ENCODE peak calls at places on chromosomes 13 and 19, in four cellular contexts. M is left ventricle myocardium inferior, A is tibial artery, T is IMR-90. U is an unnamed sample.

GRCh38 chr13:96632536-96633320 is 361.5 kb downstream of the OXGR1 start:
- DNase-seq in M (no peak), A (no peak), T (no peak), U (no peak)

GRCh38 chr19:40492274-40492673 is 25.5 kb downstream of the SPTBN4 start:
- DNase-seq in M (no peak), A (no peak), T (no peak), U (no peak)

GRCh38 chr19:677201-677600 is 1.0 kb downstream of the FSTL3 start:
- DNase-seq in M (peak; percentile 78), A (peak; percentile 82), T (peak; percentile 79), U (peak; percentile 76)

GRCh38 chr13:80341771-80342271 is 895 bp upstream of the SPRY2 start:
- DNase-seq in M (peak; percentile 66), A (peak; percentile 35), T (peak; percentile 43), U (peak; percentile 48)

GRCh38 chr19:56538761-56539263 is at the start of gene ZFP28:
- DNase-seq in M (peak; percentile 89), A (peak; percentile 73), T (no peak), U (peak; percentile 87)

GRCh38 chr19:41595258-41595889 is 19.4 kb downstream of the CEACAM21 start:
- DNase-seq in M (peak; percentile 23), A (no peak), T (peak; percentile 74), U (no peak)

GRCh38 chr19:18464646-18465045 is 26.7 kb upstream of the ISYNA1 start:
- DNase-seq in M (peak; percentile 83), A (peak; percentile 95), T (peak; percentile 97), U (peak; percentile 81)

GRCh38 chr13:51778407-51778806 is 25.6 kb downstream of the DHRS12 start:
- DNase-seq in M (no peak), A (no peak), T (no peak), U (no peak)

GRCh38 chr13:73462241-73462640 is 403.4 kb downstream of the KLF5 start:
- DNase-seq in M (no peak), A (no peak), T (peak; percentile 6), U (no peak)

GRCh38 chr13:64675256-64675892 is 2554.8 kb downstream of the PCDH9 start:
- DNase-seq in M (no peak), A (no peak), T (peak; percentile 77), U (no peak)

GRCh38 chr19:1455336-1456120 is 5.6 kb downstream of the APC2 start:
- DNase-seq in M (no peak), A (no peak), T (peak; percentile 30), U (no peak)

GRCh38 chr13:26061947-26062346 is 10.1 kb upstream of the SHISA2 start:
- DNase-seq in M (no peak), A (no peak), T (peak; percentile 61), U (no peak)

GRCh38 chr13:67278230-67278629 is 48.1 kb upstream of the PCDH9 start:
- DNase-seq in M (no peak), A (no peak), T (peak; percentile 85), U (no peak)

GRCh38 chr13:96025283-96025682 is 27.9 kb downstream of the UGGT2 start:
- DNase-seq in M (no peak), A (no peak), T (no peak), U (no peak)

GRCh38 chr19:33814181-33815165 is 17.8 kb downstream of the KCTD15 start:
- DNase-seq in M (no peak), A (peak; percentile 2), T (peak; percentile 7), U (no peak)

GRCh38 chr19:47573076-47574026 is at the start of gene ZNF541:
- DNase-seq in M (peak; percentile 64), A (peak; percentile 50), T (peak; percentile 12), U (peak; percentile 65)

GRCh38 chr13:94112731-94113130 is 366.8 kb downstream of the DCT start:
- DNase-seq in M (no peak), A (no peak), T (no peak), U (no peak)

GRCh38 chr13:34748561-34748960 is 193.5 kb upstream of the NBEA start:
- DNase-seq in M (no peak), A (no peak), T (no peak), U (no peak)

GRCh38 chr19:13668964-13669363 is 95.4 kb upstream of the MRI1 start:
- DNase-seq in M (no peak), A (no peak), T (no peak), U (no peak)

GRCh38 chr19:51702754-51703654 is 9.9 kb downstream of the SPACA6 start:
- DNase-seq in M (no peak), A (no peak), T (no peak), U (peak; percentile 60)

GRCh38 chr19:36008336-36008978 is at the start of gene SYNE4:
- DNase-seq in M (no peak), A (no peak), T (no peak), U (peak; percentile 78)

GRCh38 chr19:52786078-52786463 is 520 bp downstream of the ZNF600 start:
- DNase-seq in M (no peak), A (no peak), T (no peak), U (no peak)

GRCh38 chr13:73754727-73755292 is 379.4 kb downstream of the KLF12 start:
- DNase-seq in M (no peak), A (no peak), T (peak; percentile 70), U (no peak)

GRCh38 chr13:60078226-60078625 is 85.5 kb downstream of the DIAPH3 start:
- DNase-seq in M (no peak), A (no peak), T (no peak), U (no peak)

DNA sequence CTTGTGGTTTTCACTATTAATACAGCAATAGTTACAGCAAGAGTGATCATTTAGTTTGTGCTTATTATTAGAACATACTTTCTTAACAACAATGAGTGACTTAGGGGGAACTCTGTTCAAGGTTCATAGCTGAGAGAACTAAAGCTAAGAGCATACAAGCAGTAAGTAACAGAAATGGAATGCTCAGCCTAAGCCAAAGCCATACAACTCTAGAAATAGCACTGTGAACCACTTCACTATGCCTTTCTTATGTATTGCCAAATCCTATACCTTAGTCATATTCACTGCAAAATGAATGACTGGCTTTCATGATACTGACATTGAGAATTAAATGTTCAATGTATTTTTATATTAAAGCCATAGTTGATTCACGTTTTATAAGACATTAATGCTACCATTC is 599.7 kb upstream of the SLITRK1 start:
- DNase-seq in M (no peak), A (no peak), T (peak; percentile 87), U (no peak)
- H3K36me3 ChIP-seq in M (no peaks in the 10 kb centered on the region), A (no peaks in the 10 kb centered on the region), T (no peaks in the 10 kb centered on the region), U (no peaks in the 10 kb centered on the region)

GRCh38 chr19:2488942-2489731 is 13.2 kb downstream of the GADD45B start:
- DNase-seq in M (peak; percentile 62), A (no peak), T (no peak), U (peak; percentile 88)
- H3K27ac ChIP-seq in M (peak overlapping the region; percentile 73), A (peak overlapping the region; percentile 64), T (no peak overlapping the region), U (peak overlapping the region; percentile 18)

GRCh38 chr19:19507354-19507753 is 8.0 kb downstream of the TSSK6 start:
- DNase-seq in M (no peak), A (no peak), T (no peak), U (no peak)
- H3K36me3 ChIP-seq in M (peaks cover 54% of the 10 kb centered on the region), A (peaks cover 34% of the 10 kb centered on the region), T (peaks cover 39% of the 10 kb centered on the region), U (no peaks in the 10 kb centered on the region)

DNA sequence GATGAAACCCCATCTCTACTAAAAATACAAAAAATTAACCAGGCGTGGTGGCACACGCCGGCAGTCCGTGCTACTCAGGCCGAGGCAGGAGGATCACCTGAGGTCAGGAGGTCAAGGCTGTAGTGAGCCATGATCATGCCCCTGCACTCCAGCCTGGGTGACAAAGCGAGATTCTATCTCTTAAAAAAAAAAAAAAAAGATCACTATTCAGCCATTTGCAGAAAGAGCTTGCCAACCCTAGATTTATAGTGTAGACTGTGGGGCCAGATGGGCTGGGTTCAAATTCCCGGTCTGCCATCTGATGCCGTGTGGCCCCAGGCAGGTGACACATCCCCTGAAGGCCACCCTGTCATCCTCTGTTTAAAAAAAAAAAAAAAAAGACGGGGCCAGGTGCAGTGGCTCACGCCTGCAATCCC is 28.9 kb downstream of the SMIM24 start:
- DNase-seq in M (no peak), A (no peak), T (no peak), U (no peak)
- H3K27ac ChIP-seq in M (peak overlapping the region; percentile 84), A (peak overlapping the region; percentile 88), T (peak overlapping the region; percentile 67), U (peak overlapping the region; percentile 93)

DNA sequence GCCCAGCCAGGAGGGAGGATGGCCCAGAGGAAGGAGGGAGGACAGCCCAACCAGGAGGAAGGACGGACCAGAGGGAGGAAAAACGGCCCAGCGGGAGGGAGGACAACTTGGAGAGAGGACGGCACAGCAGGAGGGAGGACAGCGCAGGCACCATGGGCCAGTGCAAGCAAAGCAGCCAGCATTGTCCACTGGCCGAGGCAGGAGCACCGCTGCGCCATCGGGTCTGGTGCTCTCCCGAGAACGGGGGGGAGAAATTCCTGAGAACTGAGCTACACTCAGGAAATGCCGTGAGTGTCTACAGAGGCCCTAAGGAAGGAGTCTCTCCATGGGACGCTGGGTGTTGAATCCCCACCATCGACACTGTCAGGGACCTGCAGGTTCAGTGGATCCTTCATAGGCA is 38.5 kb upstream of the SOX1 start:
- DNase-seq in M (no peak), A (no peak), T (no peak), U (no peak)
- H3K36me3 ChIP-seq in M (no peaks in the 10 kb centered on the region), A (no peaks in the 10 kb centered on the region), T (no peaks in the 10 kb centered on the region), U (no peaks in the 10 kb centered on the region)

GRCh38 chr19:31334101-31334848 is 15.0 kb downstream of the TSHZ3 start:
- DNase-seq in M (no peak), A (no peak), T (peak; percentile 74), U (no peak)
- H3K27ac ChIP-seq in M (no peak overlapping the region), A (no peak overlapping the region), T (peak overlapping the region; percentile 86), U (no peak overlapping the region)

U was measured in left lung.